ENCODE peak calls at places on chromosomes 4 and X, in eight cellular contexts. H, G, Y, O, F, U, X and Q are unnamed samples. For H3K4me1, the result is how much of the 10 kb centered on the place peaks cover.

GRCh38 chrX:132267392-132267791 is 48.1 kb upstream of the RAP2C start:
- DNase-seq in H (no peak), G (no peak), Y (no peak), O (no peak), F (no peak), U (no peak), X (no peak), Q (no peak)

GRCh38 chr4:26151615-26152014 is 169.2 kb upstream of the RBPJ start:
- DNase-seq in H (no peak), G (peak), Y (no peak), O (no peak), F (no peak), U (no peak), X (no peak), Q (no peak)

GRCh38 chrX:6898371-6898770 is 249.1 kb upstream of the STS start:
- DNase-seq in H (no peak), G (no peak), Y (no peak), O (no peak), F (no peak), U (no peak), X (no peak), Q (no peak)

GRCh38 chr4:177185579-177185978 is 124.1 kb upstream of the NEIL3 start:
- DNase-seq in H (no peak), G (no peak), Y (no peak), O (no peak), F (no peak), U (no peak), X (no peak), Q (no peak)

GRCh38 chr4:99722662-99723061 is 65.0 kb upstream of the C4orf54 start:
- DNase-seq in H (no peak), G (no peak), Y (no peak), O (no peak), F (no peak), U (no peak), X (no peak), Q (no peak)

GRCh38 chr4:153152453-153153338 is 51.5 kb upstream of the TRIM2 start:
- DNase-seq in H (peak), G (peak), Y (no peak), O (peak), F (peak), U (peak), X (no peak), Q (peak)

GRCh38 chrX:69508610-69509009 is 4.5 kb downstream of the NALF2 start:
- DNase-seq in H (no peak), G (no peak), Y (no peak), O (no peak), F (no peak), U (no peak), X (no peak), Q (no peak)

GRCh38 chrX:24988314-24988713 is 27.5 kb downstream of the ARX start:
- DNase-seq in H (no peak), G (no peak), Y (no peak), O (no peak), F (no peak), U (no peak), X (no peak), Q (no peak)

GRCh38 chr4:112099701-112100289 is 45.5 kb upstream of the FAM241A start:
- DNase-seq in H (no peak), G (no peak), Y (no peak), O (peak), F (no peak), U (no peak), X (no peak), Q (no peak)

GRCh38 chrX:115909017-115909416 is 261.5 kb upstream of the AGTR2 start:
- DNase-seq in H (no peak), G (no peak), Y (no peak), O (no peak), F (no peak), U (no peak), X (no peak), Q (no peak)

GRCh38 chrX:115892056-115892708 is 278.4 kb upstream of the AGTR2 start:
- DNase-seq in H (no peak), G (no peak), Y (no peak), O (no peak), F (peak), U (peak), X (no peak), Q (no peak)

GRCh38 chr4:105715692-105716278 is 7.2 kb downstream of the GSTCD start:
- DNase-seq in H (no peak), G (no peak), Y (no peak), O (no peak), F (no peak), U (no peak), X (no peak), Q (no peak)

GRCh38 chr4:150477869-150478268 is 104.1 kb upstream of the MAB21L2 start:
- DNase-seq in H (no peak), G (no peak), Y (no peak), O (no peak), F (no peak), U (no peak), X (no peak), Q (no peak)

GRCh38 chrX:110600745-110601310 is 194.8 kb downstream of the CHRDL1 start:
- DNase-seq in H (no peak), G (no peak), Y (no peak), O (no peak), F (no peak), U (no peak), X (no peak), Q (no peak)

DNA sequence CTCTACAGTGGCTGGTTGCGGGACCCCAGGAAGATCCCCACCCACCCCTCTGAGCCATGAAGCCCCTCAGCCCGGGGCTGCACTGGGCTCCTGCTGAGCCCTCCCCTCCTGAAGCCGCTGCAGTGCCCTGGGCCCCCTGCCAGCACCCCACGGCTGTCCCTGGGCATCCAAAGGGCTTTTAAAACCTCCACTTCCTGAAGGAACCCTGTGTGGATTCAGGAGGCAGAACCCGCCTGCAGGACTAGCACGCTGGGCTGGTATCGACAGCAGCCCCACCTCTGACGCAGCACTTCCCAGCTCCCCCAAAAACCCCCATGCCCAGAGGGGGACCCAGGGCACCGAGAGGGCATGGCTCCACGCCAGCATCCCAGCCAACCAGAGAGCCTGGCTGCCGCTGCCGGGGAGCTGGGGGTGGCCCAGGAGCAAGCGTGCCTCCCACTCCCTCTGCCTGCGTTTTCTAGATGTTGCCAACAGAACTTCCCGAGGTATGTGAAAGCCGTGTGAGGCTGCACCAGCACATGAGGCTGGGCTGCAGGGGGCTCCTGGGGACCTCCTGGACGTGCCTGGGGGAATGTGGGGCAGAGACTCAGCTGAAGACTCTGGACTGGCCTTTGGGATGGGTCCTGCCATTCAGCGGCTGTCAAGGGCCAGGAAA is 6.3 kb downstream of the MXD4 start:
- DNase-seq in H (peak), G (peak), Y (peak), O (no peak), F (peak), U (peak), X (peak), Q (peak)
- H3K4me1 ChIP-seq in H (half or more), G (under half), Y (under half), O (under half), F (under half), U (half or more), X (half or more), Q (half or more)

GRCh38 chr4:31189938-31190337 is 469.8 kb downstream of the PCDH7 start:
- DNase-seq in H (no peak), G (no peak), Y (no peak), O (no peak), F (no peak), U (no peak), X (no peak), Q (no peak)

GRCh38 chr4:31194823-31195222 is 474.7 kb downstream of the PCDH7 start:
- DNase-seq in H (no peak), G (no peak), Y (no peak), O (no peak), F (no peak), U (no peak), X (no peak), Q (no peak)

GRCh38 chr4:31187979-31188378 is 467.8 kb downstream of the PCDH7 start:
- DNase-seq in H (no peak), G (no peak), Y (no peak), O (no peak), F (no peak), U (no peak), X (no peak), Q (no peak)

GRCh38 chr4:31193516-31193915 is 473.3 kb downstream of the PCDH7 start:
- DNase-seq in H (no peak), G (no peak), Y (no peak), O (no peak), F (no peak), U (no peak), X (no peak), Q (no peak)

DNA sequence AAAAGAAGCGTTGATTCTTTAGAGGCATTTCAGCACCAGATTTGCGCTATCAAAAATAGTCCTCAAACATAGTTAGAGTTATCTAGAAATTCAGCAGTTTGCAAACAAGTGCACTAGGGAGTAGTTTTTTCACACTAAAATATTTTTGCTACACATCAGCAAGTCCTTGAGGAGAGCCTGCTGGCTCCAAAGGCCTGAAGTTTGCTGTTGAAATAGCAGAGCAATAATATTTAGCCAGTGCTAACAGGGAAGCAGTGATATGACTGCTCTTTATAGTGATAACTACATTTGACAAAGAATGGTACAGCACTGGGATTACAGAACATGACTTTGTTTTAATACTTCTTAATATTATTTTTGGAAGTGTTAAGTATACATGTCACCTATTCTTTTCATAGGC is 472.2 kb downstream of the PCDH7 start:
- DNase-seq in H (no peak), G (no peak), Y (no peak), O (no peak), F (no peak), U (peak), X (no peak), Q (no peak)
- H3K4me1 ChIP-seq in H (under half), G (under half), Y (under half), O (under half), F (under half), U (under half), X (under half), Q (under half)

DNA sequence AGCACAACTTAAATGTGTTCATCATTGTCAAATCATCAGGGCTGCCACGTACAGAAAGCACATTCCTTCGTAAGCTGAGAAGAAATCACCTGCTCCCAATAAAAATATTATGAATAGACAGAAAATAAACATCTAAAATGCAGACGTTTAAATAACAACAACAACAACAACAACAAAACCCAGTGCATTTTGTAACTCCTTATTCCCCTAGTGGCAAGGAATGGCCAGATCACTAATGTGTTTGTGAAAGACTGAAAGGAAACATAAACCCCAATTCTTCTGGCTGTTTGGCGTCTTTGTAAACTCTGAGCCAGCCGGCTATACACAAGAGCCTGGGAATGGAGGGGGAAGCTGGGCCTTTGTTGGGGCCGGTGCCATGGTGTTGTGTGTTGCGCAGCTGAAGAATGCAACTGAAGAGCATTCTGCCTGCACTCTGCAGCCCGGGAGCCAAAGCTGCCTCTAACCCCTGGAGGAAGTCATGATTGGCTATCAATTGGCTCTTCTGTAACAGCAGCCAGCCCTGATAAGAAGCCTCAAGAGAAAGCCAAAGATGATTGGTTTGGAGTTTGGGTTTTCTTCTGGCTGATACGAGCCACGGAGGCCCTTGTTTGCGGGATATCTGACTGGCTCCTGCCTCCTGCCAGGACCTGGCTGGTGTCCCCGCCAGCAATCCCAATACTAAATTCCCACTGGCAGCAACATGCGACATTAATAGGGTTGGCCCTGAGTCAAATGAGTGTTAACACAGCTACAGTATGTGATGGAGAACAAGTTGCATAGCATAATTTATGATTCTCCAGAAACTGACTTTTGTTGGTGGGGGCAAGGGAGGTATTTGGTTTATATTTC is 89.7 kb upstream of the TFDP3 start:
- DNase-seq in H (no peak), G (peak), Y (peak), O (peak), F (no peak), U (peak), X (no peak), Q (peak)
- H3K4me1 ChIP-seq in H (under half), G (under half), Y (under half), O (under half), F (under half), U (under half), X (under half), Q (under half)

DNA sequence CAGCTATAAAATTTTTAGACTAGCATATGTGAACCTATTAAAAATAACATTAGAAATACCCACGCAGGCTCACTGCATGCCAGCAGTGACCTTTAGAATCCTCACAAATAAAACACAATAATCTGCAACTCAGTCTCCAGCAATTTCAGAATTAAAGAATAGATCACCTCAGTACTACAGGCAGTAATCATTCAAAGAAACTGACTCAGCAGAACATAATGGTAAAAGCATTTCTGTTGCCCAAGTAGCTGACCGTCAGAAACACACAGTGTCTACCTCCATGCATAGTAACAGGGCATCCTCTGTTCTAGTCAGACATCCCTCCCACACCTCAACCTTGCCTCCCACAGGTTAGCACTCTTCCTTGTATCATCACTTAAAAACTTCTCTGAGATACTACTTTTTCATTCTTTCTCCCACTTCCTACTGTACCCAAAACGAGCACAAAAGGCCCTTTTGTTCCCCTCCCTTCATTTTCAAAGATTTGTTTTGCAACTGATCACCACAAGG is 65.7 kb upstream of the BEND2 start:
- DNase-seq in H (no peak), G (no peak), Y (no peak), O (no peak), F (no peak), U (no peak), X (no peak), Q (no peak)
- H3K4me1 ChIP-seq in H (under half), G (under half), Y (under half), O (under half), F (under half), U (under half), X (under half), Q (under half)

DNA sequence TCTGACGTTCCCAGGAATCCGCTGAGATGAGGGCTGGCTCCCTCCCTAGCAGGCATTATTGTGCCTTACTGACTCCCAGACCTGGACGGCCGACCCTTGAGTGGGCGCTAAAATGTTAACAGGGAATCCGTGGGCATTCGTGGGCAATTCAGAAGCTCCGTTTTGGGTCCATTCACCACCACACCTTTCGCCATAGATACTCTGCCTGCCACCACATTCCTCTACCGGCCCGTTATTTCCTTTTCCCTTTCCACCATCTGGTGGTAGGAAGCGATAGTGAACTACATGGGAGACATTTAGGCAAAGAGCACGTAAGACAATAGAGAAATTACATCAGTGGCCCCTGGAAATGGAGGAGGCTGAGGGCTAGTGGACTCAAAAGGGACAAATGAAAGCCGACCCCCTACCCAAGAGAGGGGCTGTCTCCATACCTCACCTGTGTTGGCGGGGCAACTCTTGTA is 1.0 kb upstream of the SH3KBP1 start:
- DNase-seq in H (no peak), G (no peak), Y (no peak), O (peak), F (no peak), U (no peak), X (no peak), Q (no peak)
- H3K4me1 ChIP-seq in H (under half), G (under half), Y (under half), O (under half), F (under half), U (under half), X (under half), Q (under half)